ENCODE peak calls at places on chromosome 1, in seven cellular contexts. Y, S, C, A, M, V and R are unnamed samples.
A peak's percentile ranks its signal among the peaks of the same experiment; 100 is the strongest.

GRCh38 chr1:166087734-166088571 is 78.8 kb downstream of the FAM78B start:
- DNase-seq in Y (no peak), S (no peak), C (no peak), A (no peak), M (no peak), V (no peak), R (no peak)

GRCh38 chr1:21115098-21115760 is 61.5 kb downstream of the EIF4G3 start:
- DNase-seq in Y (no peak), S (no peak), C (peak; percentile 98), A (no peak), M (no peak), V (no peak), R (peak; percentile 93)

GRCh38 chr1:109084563-109085517 is 5.7 kb upstream of the TMEM167B start:
- DNase-seq in Y (no peak), S (no peak), C (no peak), A (no peak), M (no peak), V (no peak), R (peak; percentile 62)

GRCh38 chr1:170445096-170445495 is 86.9 kb upstream of the GORAB start:
- DNase-seq in Y (no peak), S (no peak), C (no peak), A (no peak), M (no peak), V (no peak), R (no peak)

GRCh38 chr1:235624751-235625192 is 24.8 kb downstream of the GNG4 start:
- DNase-seq in Y (no peak), S (no peak), C (no peak), A (no peak), M (no peak), V (no peak), R (no peak)

GRCh38 chr1:218900621-218901020 is 273.1 kb upstream of the LYPLAL1 start:
- DNase-seq in Y (no peak), S (no peak), C (no peak), A (no peak), M (no peak), V (no peak), R (no peak)

GRCh38 chr1:27284425-27285287 is 37.3 kb upstream of the TMEM222 start:
- DNase-seq in Y (peak; percentile 86), S (peak; percentile 92), C (peak; percentile 83), A (peak; percentile 60), M (peak; percentile 96), V (peak; percentile 86), R (peak; percentile 66)

GRCh38 chr1:6185151-6185550 is 5.0 kb upstream of the CHD5 start:
- DNase-seq in Y (no peak), S (no peak), C (no peak), A (peak; percentile 5), M (no peak), V (no peak), R (no peak)

GRCh38 chr1:28370220-28371010 is 875 bp downstream of the PHACTR4 start:
- DNase-seq in Y (peak; percentile 19), S (peak; percentile 65), C (peak; percentile 20), A (peak; percentile 28), M (peak; percentile 81), V (peak; percentile 23), R (no peak)

GRCh38 chr1:113758631-113759340 is 500 bp downstream of the PHTF1 start:
- DNase-seq in Y (peak; percentile 67), S (peak; percentile 94), C (peak; percentile 53), A (peak; percentile 41), M (peak; percentile 82), V (peak; percentile 69), R (peak; percentile 49)

GRCh38 chr1:215835951-215836350 is 268.8 kb downstream of the KCTD3 start:
- DNase-seq in Y (no peak), S (no peak), C (no peak), A (no peak), M (no peak), V (no peak), R (no peak)

GRCh38 chr1:6466023-6466422 is at the start of gene TNFRSF25:
- DNase-seq in Y (no peak), S (peak; percentile 45), C (no peak), A (no peak), M (no peak), V (no peak), R (no peak)

GRCh38 chr1:50103615-50104081 is 5.1 kb upstream of the ELAVL4 start:
- DNase-seq in Y (no peak), S (no peak), C (no peak), A (no peak), M (no peak), V (no peak), R (no peak)

GRCh38 chr1:79042117-79042516 is 35.6 kb upstream of the ADGRL4 start:
- DNase-seq in Y (no peak), S (no peak), C (no peak), A (no peak), M (no peak), V (no peak), R (no peak)

GRCh38 chr1:21152423-21153100 is 24.1 kb downstream of the EIF4G3 start:
- DNase-seq in Y (no peak), S (no peak), C (no peak), A (no peak), M (no peak), V (no peak), R (no peak)

GRCh38 chr1:206544562-206545257 is 37.4 kb downstream of the RASSF5 start:
- DNase-seq in Y (peak; percentile 81), S (peak; percentile 82), C (peak; percentile 60), A (peak; percentile 42), M (peak; percentile 92), V (peak; percentile 86), R (peak; percentile 48)

GRCh38 chr1:223341111-223341510 is 22.9 kb downstream of the SUSD4 start:
- DNase-seq in Y (peak; percentile 45), S (no peak), C (no peak), A (no peak), M (peak; percentile 90), V (no peak), R (no peak)

GRCh38 chr1:53929349-53929945 is 16.1 kb downstream of the IFT25 start:
- DNase-seq in Y (no peak), S (no peak), C (no peak), A (no peak), M (no peak), V (no peak), R (no peak)

GRCh38 chr1:17994046-17994445 is 113.6 kb upstream of the IGSF21 start:
- DNase-seq in Y (peak; percentile 73), S (no peak), C (no peak), A (no peak), M (no peak), V (no peak), R (no peak)

GRCh38 chr1:109502368-109502851 is 7.1 kb downstream of the AMIGO1 start:
- DNase-seq in Y (no peak), S (no peak), C (peak; percentile 22), A (no peak), M (no peak), V (no peak), R (no peak)

GRCh38 chr1:29864431-29865022 is 628.2 kb downstream of the PTPRU start:
- DNase-seq in Y (no peak), S (no peak), C (no peak), A (no peak), M (no peak), V (no peak), R (no peak)

GRCh38 chr1:106620521-106620954 is 435.9 kb upstream of the PRMT6 start:
- DNase-seq in Y (no peak), S (no peak), C (no peak), A (no peak), M (no peak), V (no peak), R (no peak)

DNA sequence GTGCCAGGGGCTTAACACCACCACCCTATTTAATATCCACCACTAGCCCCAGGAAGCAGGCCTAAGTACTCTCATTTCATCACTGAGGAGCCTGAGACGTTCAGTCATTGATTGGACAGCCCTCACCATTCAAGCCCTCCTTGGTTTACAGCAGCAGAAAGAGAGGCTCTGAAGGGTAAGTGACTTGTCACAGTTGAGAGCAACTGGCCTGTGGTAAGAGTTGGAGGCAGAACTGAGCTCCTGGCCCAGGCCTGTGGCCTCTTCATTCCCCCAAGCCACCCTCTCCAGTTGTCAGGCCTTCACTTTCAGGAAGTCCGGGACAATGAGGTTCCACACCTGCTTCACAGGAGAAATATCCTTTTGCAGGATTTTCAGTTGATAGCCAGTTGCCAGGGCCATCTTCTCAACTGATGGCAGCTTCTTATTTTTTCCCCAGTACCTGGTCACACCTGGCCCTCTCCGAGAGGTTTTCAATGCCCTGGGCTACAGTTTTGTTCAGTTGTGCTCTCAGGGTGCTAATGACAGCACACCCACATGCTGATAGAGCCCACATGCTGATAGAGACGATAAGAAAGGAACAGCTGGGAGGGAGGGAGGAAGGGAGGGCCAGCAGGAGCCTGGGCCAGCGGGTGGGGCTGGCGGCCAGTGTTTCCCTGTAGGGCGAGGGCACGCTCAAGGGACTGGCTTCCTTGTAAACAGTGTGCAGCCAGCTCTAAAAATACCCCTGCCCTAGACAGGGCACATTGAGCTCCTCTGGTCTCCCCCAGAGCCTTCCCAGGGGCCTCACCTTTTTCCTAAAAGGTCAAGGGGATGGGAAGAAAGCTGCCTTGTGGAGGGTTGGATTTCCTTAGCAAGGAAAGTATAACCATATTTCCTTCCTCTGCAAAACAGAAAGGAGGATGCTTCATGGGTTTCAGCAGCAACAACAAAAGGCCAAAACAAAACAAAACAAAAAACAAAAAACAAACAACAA is 112.7 kb upstream of the JUN start:
- DNase-seq in Y (peak; percentile 65), S (peak; percentile 14), C (peak; percentile 87), A (no peak), M (no peak), V (no peak), R (no peak)
- H3K4me1 ChIP-seq in Y (peaks cover 77% of the 10 kb centered on the region), S (peaks cover 11% of the 10 kb centered on the region), C (peaks cover 13% of the 10 kb centered on the region), A (no peaks in the 10 kb centered on the region), M (no peaks in the 10 kb centered on the region), V (peaks cover 9% of the 10 kb centered on the region), R (peaks cover 68% of the 10 kb centered on the region)

GRCh38 chr1:158154501-158154900 is 26.2 kb upstream of the CD1D start:
- DNase-seq in Y (no peak), S (no peak), C (no peak), A (no peak), M (no peak), V (peak; percentile 25), R (no peak)
- H3K4me1 ChIP-seq in Y (peaks cover 7% of the 10 kb centered on the region), S (no peaks in the 10 kb centered on the region), C (no peaks in the 10 kb centered on the region), A (no peaks in the 10 kb centered on the region), M (peaks cover 8% of the 10 kb centered on the region), V (peaks cover 2% of the 10 kb centered on the region), R (no peaks in the 10 kb centered on the region)

GRCh38 chr1:245856944-245857531 is 650.0 kb downstream of the SMYD3 start:
- DNase-seq in Y (no peak), S (no peak), C (no peak), A (no peak), M (no peak), V (peak; percentile 15), R (peak; percentile 82)
- H3K4me1 ChIP-seq in Y (peaks cover 8% of the 10 kb centered on the region), S (no peaks in the 10 kb centered on the region), C (no peaks in the 10 kb centered on the region), A (no peaks in the 10 kb centered on the region), M (peaks cover 18% of the 10 kb centered on the region), V (no peaks in the 10 kb centered on the region), R (peaks cover 37% of the 10 kb centered on the region)

GRCh38 chr1:44675186-44675585 is 672 bp downstream of the ARMH1 start:
- DNase-seq in Y (no peak), S (no peak), C (no peak), A (no peak), M (no peak), V (no peak), R (no peak)

GRCh38 chr1:44672254-44672955 is 1.9 kb downstream of the TMEM53 start:
- DNase-seq in Y (no peak), S (peak; percentile 49), C (no peak), A (peak; percentile 52), M (peak; percentile 57), V (peak; percentile 84), R (no peak)

GRCh38 chr1:44674113-44675000 is at the start of the genes ARMH1 and TMEM53:
- DNase-seq in Y (peak; percentile 99), S (peak; percentile 100), C (peak; percentile 100), A (peak; percentile 98), M (peak; percentile 100), V (peak; percentile 100), R (peak; percentile 98)

GRCh38 chr1:44673675-44674112 is 587 bp downstream of the TMEM53 start:
- DNase-seq in Y (no peak), S (no peak), C (no peak), A (no peak), M (no peak), V (no peak), R (no peak)

GRCh38 chr1:44672956-44673674 is 1.2 kb downstream of the TMEM53 start:
- DNase-seq in Y (no peak), S (no peak), C (no peak), A (no peak), M (no peak), V (no peak), R (no peak)
- H3K4me1 ChIP-seq in Y (peaks cover 40% of the 10 kb centered on the region), S (peaks cover 24% of the 10 kb centered on the region), C (peaks cover 14% of the 10 kb centered on the region), A (peaks cover 21% of the 10 kb centered on the region), M (peaks cover 56% of the 10 kb centered on the region), V (peaks cover 14% of the 10 kb centered on the region), R (peaks cover 53% of the 10 kb centered on the region)